ENCODE peak calls at places on chromosomes 12 and 14, in six cellular contexts. One of them, this sample, is unnamed.

GRCh38 chr14:100620437-100621100 is 33.4 kb upstream of the BEGAIN start:
- DNase-seq in 8988T: no peak
- DNase-seq in left colon: no peak
- DNase-seq in HT-29: no peak
- DNase-seq in NCI-H2081: peak
- DNase-seq in substantia nigra: no peak
- DNase-seq in this sample: no peak

GRCh38 chr12:57128519-57129247 is 400 bp downstream of the LRP1 start:
- DNase-seq in substantia nigra: no peak
- DNase-seq in 8988T: no peak
- DNase-seq in left colon: peak
- DNase-seq in HT-29: no peak
- DNase-seq in NCI-H2081: no peak
- DNase-seq in this sample: no peak

GRCh38 chr14:58638231-58639205 is 756 bp downstream of the DACT1 start:
- DNase-seq in HT-29: no peak
- DNase-seq in NCI-H2081: peak
- DNase-seq in left colon: peak
- DNase-seq in 8988T: peak
- DNase-seq in substantia nigra: no peak
- DNase-seq in this sample: no peak

GRCh38 chr12:32583535-32583934 is 95.6 kb upstream of the DNM1L start:
- DNase-seq in NCI-H2081: no peak
- DNase-seq in left colon: no peak
- DNase-seq in substantia nigra: no peak
- DNase-seq in HT-29: no peak
- DNase-seq in 8988T: no peak
- DNase-seq in this sample: no peak

GRCh38 chr12:11981174-11981733 is 89.5 kb upstream of the BCL2L14 start:
- DNase-seq in left colon: no peak
- DNase-seq in substantia nigra: no peak
- DNase-seq in HT-29: no peak
- DNase-seq in 8988T: no peak
- DNase-seq in NCI-H2081: no peak
- DNase-seq in this sample: peak

GRCh38 chr12:57632898-57633825 is at the start of gene B4GALNT1:
- DNase-seq in substantia nigra: peak
- DNase-seq in left colon: peak
- DNase-seq in HT-29: peak
- DNase-seq in NCI-H2081: peak
- DNase-seq in 8988T: peak
- DNase-seq in this sample: peak

GRCh38 chr14:60111732-60112131 is 20.0 kb downstream of the PCNX4 start:
- DNase-seq in 8988T: no peak
- DNase-seq in substantia nigra: no peak
- DNase-seq in left colon: no peak
- DNase-seq in NCI-H2081: no peak
- DNase-seq in HT-29: no peak
- DNase-seq in this sample: no peak

GRCh38 chr12:117090816-117091711 is 8.2 kb downstream of the TESC start:
- DNase-seq in NCI-H2081: no peak
- DNase-seq in 8988T: no peak
- DNase-seq in HT-29: peak
- DNase-seq in left colon: no peak
- DNase-seq in substantia nigra: no peak
- DNase-seq in this sample: no peak